ENCODE peak calls at places on chromosome 2, in four cellular contexts. Z is upper lobe of left lung, X is uterus, Y is adrenal gland. R is an unnamed sample.

GRCh38 chr2:187499941-187500532 is 52.0 kb upstream of the CALCRL start:
- DNase-seq in Z (peak; percentile 51), X (peak; percentile 45), Y (peak; percentile 53), R (peak; percentile 81)

GRCh38 chr2:207823865-207824264 is 54.2 kb upstream of the FZD5 start:
- DNase-seq in Z (no peak), X (no peak), Y (no peak), R (no peak)

GRCh38 chr2:112793449-112793978 is 9.2 kb upstream of the IL1A start:
- DNase-seq in Z (no peak), X (no peak), Y (no peak), R (no peak)

GRCh38 chr2:79832540-79833234 is 319.8 kb downstream of the CTNNA2 start:
- DNase-seq in Z (no peak), X (no peak), Y (no peak), R (no peak)

GRCh38 chr2:159256159-159256558 is 30.3 kb downstream of the WDSUB1 start:
- DNase-seq in Z (no peak), X (no peak), Y (no peak), R (no peak)

GRCh38 chr2:61340242-61340641 is 130.6 kb downstream of the USP34 start:
- DNase-seq in Z (no peak), X (no peak), Y (no peak), R (no peak)

GRCh38 chr2:20015482-20016083 is 3.1 kb upstream of the MATN3 start:
- DNase-seq in Z (no peak), X (no peak), Y (no peak), R (no peak)

GRCh38 chr2:219494952-219495530 is 3.6 kb upstream of the GMPPA start:
- DNase-seq in Z (no peak), X (no peak), Y (no peak), R (no peak)

GRCh38 chr2:160967523-160967922 is 192.7 kb upstream of the TANK start:
- DNase-seq in Z (no peak), X (no peak), Y (no peak), R (no peak)

GRCh38 chr2:223528036-223528435 is 74.1 kb downstream of the SCG2 start:
- DNase-seq in Z (no peak), X (no peak), Y (no peak), R (no peak)

GRCh38 chr2:235054919-235055318 is 103.1 kb downstream of the SH3BP4 start:
- DNase-seq in Z (no peak), X (no peak), Y (no peak), R (no peak)

GRCh38 chr2:198376677-198377076 is 572.3 kb downstream of the PLCL1 start:
- DNase-seq in Z (no peak), X (no peak), Y (no peak), R (no peak)

GRCh38 chr2:240397542-240397916 is 37.9 kb upstream of the GPC1 start:
- DNase-seq in Z (no peak), X (peak; percentile 16), Y (no peak), R (no peak)

GRCh38 chr2:239308696-239309397 is 92.0 kb downstream of the HDAC4 start:
- DNase-seq in Z (peak; percentile 20), X (peak; percentile 51), Y (peak; percentile 63), R (peak; percentile 46)

GRCh38 chr2:69565431-69565839 is 78.1 kb downstream of the AAK1 start:
- DNase-seq in Z (peak; percentile 54), X (peak; percentile 42), Y (peak; percentile 44), R (peak; percentile 85)

GRCh38 chr2:188902906-188903305 is 71.3 kb upstream of the COL3A1 start:
- DNase-seq in Z (no peak), X (no peak), Y (no peak), R (no peak)

GRCh38 chr2:231780123-231780908 is 766 bp downstream of the PDE6D start:
- DNase-seq in Z (peak; percentile 22), X (peak; percentile 26), Y (no peak), R (peak; percentile 50)

GRCh38 chr2:120552800-120553471 is 182.7 kb upstream of the GLI2 start:
- DNase-seq in Z (peak; percentile 90), X (peak; percentile 61), Y (peak; percentile 96), R (peak; percentile 80)

GRCh38 chr2:202171246-202171833 is 67.1 kb downstream of the SUMO1 start:
- DNase-seq in Z (no peak), X (no peak), Y (no peak), R (no peak)

GRCh38 chr2:160055726-160056108 is 6.7 kb downstream of the PLA2R1 start:
- DNase-seq in Z (no peak), X (no peak), Y (no peak), R (no peak)

GRCh38 chr2:8833863-8834262 is 3.5 kb downstream of the KIDINS220 start:
- DNase-seq in Z (no peak), X (no peak), Y (no peak), R (no peak)

GRCh38 chr2:234565201-234565600 is 68.3 kb upstream of the ARL4C start:
- DNase-seq in Z (no peak), X (no peak), Y (no peak), R (no peak)

GRCh38 chr2:174012347-174013309 is 47.5 kb upstream of the SP3 start:
- DNase-seq in Z (peak; percentile 71), X (peak; percentile 82), Y (peak; percentile 79), R (peak; percentile 68)
- TF ChIP-seq POLR2A in Z (peak; percentile 69), X (peak; percentile 44), Y (no peak), R (no peak)

DNA sequence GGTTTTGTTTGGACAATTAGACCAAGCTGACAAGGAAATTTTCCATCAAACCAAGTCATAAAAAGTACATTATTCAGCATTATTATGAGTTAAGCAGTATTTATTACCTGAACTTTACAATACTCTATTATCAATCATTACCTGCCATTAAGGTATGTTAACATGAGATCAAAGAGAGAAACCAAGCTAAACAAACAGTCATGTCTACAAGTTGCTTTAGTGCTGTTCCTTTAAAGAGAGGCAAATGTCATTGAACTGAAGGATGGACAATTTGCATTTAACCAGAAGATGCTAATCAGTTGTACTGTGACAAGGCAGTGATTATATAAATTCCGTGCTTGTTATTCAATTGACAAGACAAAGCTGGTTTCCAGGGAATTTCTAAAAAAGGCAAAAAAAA is 382.5 kb downstream of the LNPK start:
- DNase-seq in Z (no peak), X (no peak), Y (no peak), R (no peak)
- H3K4me3 ChIP-seq in Z (no peak overlapping the region), X (no peak overlapping the region), Y (no peak overlapping the region), R (no peak overlapping the region)

GRCh38 chr2:128276878-128277675 is 41.6 kb downstream of the HS6ST1 start:
- DNase-seq in Z (peak; percentile 6), X (no peak), Y (peak; percentile 17), R (peak; percentile 35)
- TF ChIP-seq POLR2A in Z (no peak), X (no peak), Y (no peak), R (no peak)

GRCh38 chr2:37343537-37344434 is 644 bp upstream of the QPCT start:
- DNase-seq in Z (no peak), X (peak; percentile 42), Y (peak; percentile 62), R (no peak)
- H3K4me3 ChIP-seq in Z (peak overlapping the region; percentile 75), X (peak overlapping the region; percentile 56), Y (no peak overlapping the region), R (peak overlapping the region; percentile 70)

R was measured in Peyer's patch.